ENCODE peak calls at places on chromosomes 5 and 9, in six cellular contexts. One of them, this sample, is unnamed.

GRCh38 chr9:133429641-133430161 is 7.5 kb downstream of the ADAMTS13 start:
- DNase-seq in H1: no peak
- DNase-seq in ovary: no peak
- DNase-seq in heart right ventricle: peak; percentile 23
- DNase-seq in effector memory CD4-positive, alpha-beta T cell: no peak
- DNase-seq in IMR-90: peak; percentile 9
- DNase-seq in this sample: no peak

GRCh38 chr5:145062280-145062679 is 772.9 kb downstream of the PRELID2 start:
- DNase-seq in IMR-90: peak; percentile 58
- DNase-seq in heart right ventricle: no peak
- DNase-seq in effector memory CD4-positive, alpha-beta T cell: no peak
- DNase-seq in H1: no peak
- DNase-seq in ovary: no peak
- DNase-seq in this sample: no peak

GRCh38 chr9:5714501-5715401 is 85.8 kb downstream of the RIC1 start:
- DNase-seq in H1: no peak
- DNase-seq in effector memory CD4-positive, alpha-beta T cell: no peak
- DNase-seq in heart right ventricle: no peak
- DNase-seq in ovary: no peak
- DNase-seq in IMR-90: peak; percentile 61
- DNase-seq in this sample: no peak

GRCh38 chr9:99660191-99660636 is 161.5 kb upstream of the NR4A3 start:
- DNase-seq in effector memory CD4-positive, alpha-beta T cell: no peak
- DNase-seq in ovary: no peak
- DNase-seq in IMR-90: no peak
- DNase-seq in heart right ventricle: peak; percentile 4
- DNase-seq in H1: no peak
- DNase-seq in this sample: no peak

GRCh38 chr9:118455781-118456180 is 751.6 kb downstream of the TLR4 start:
- DNase-seq in H1: no peak
- DNase-seq in effector memory CD4-positive, alpha-beta T cell: no peak
- DNase-seq in ovary: no peak
- DNase-seq in heart right ventricle: no peak
- DNase-seq in IMR-90: no peak
- DNase-seq in this sample: no peak

GRCh38 chr9:126626117-126627022 is 12.6 kb downstream of the LMX1B start:
- DNase-seq in H1: no peak
- DNase-seq in IMR-90: no peak
- DNase-seq in ovary: no peak
- DNase-seq in effector memory CD4-positive, alpha-beta T cell: no peak
- DNase-seq in heart right ventricle: no peak
- DNase-seq in this sample: no peak

GRCh38 chr5:16593013-16593412 is 23.8 kb downstream of the RETREG1 start:
- DNase-seq in H1: no peak
- DNase-seq in IMR-90: no peak
- DNase-seq in ovary: no peak
- DNase-seq in effector memory CD4-positive, alpha-beta T cell: no peak
- DNase-seq in heart right ventricle: no peak
- DNase-seq in this sample: no peak

GRCh38 chr9:93043122-93043521 is 15.4 kb upstream of the SUSD3 start:
- DNase-seq in H1: no peak
- DNase-seq in heart right ventricle: no peak
- DNase-seq in ovary: no peak
- DNase-seq in IMR-90: no peak
- DNase-seq in effector memory CD4-positive, alpha-beta T cell: no peak
- DNase-seq in this sample: no peak

GRCh38 chr5:167578977-167579700 is 712.3 kb upstream of the WWC1 start:
- DNase-seq in ovary: no peak
- DNase-seq in H1: no peak
- DNase-seq in heart right ventricle: no peak
- DNase-seq in effector memory CD4-positive, alpha-beta T cell: no peak
- DNase-seq in IMR-90: peak; percentile 59
- DNase-seq in this sample: no peak

GRCh38 chr9:14909631-14910177 is 524 bp downstream of the FREM1 start:
- DNase-seq in IMR-90: no peak
- DNase-seq in ovary: no peak
- DNase-seq in H1: no peak
- DNase-seq in heart right ventricle: no peak
- DNase-seq in effector memory CD4-positive, alpha-beta T cell: no peak
- DNase-seq in this sample: peak; percentile 16

GRCh38 chr5:62720036-62720441 is 141.4 kb downstream of the LRRC70 start:
- DNase-seq in IMR-90: peak; percentile 21
- DNase-seq in effector memory CD4-positive, alpha-beta T cell: no peak
- DNase-seq in H1: peak; percentile 25
- DNase-seq in ovary: no peak
- DNase-seq in heart right ventricle: no peak
- DNase-seq in this sample: no peak

GRCh38 chr9:89888677-89889076 is 283.9 kb downstream of the GADD45G start:
- DNase-seq in heart right ventricle: no peak
- DNase-seq in IMR-90: no peak
- DNase-seq in ovary: no peak
- DNase-seq in H1: no peak
- DNase-seq in effector memory CD4-positive, alpha-beta T cell: no peak
- DNase-seq in this sample: no peak

GRCh38 chr5:112569596-112569995 is 150.5 kb upstream of the EPB41L4A start:
- DNase-seq in IMR-90: no peak
- DNase-seq in ovary: no peak
- DNase-seq in H1: no peak
- DNase-seq in heart right ventricle: no peak
- DNase-seq in effector memory CD4-positive, alpha-beta T cell: no peak
- DNase-seq in this sample: no peak

GRCh38 chr5:54825005-54825404 is 160.4 kb downstream of the ESM1 start:
- DNase-seq in effector memory CD4-positive, alpha-beta T cell: no peak
- DNase-seq in heart right ventricle: no peak
- DNase-seq in H1: no peak
- DNase-seq in IMR-90: peak; percentile 81
- DNase-seq in ovary: no peak
- DNase-seq in this sample: no peak

GRCh38 chr9:4097991-4098390 is 201.9 kb downstream of the GLIS3 start:
- DNase-seq in ovary: no peak
- DNase-seq in IMR-90: no peak
- DNase-seq in H1: no peak
- DNase-seq in effector memory CD4-positive, alpha-beta T cell: no peak
- DNase-seq in heart right ventricle: no peak
- DNase-seq in this sample: no peak

GRCh38 chr9:68706579-68707201 is 1.6 kb downstream of the PIP5K1B start:
- DNase-seq in effector memory CD4-positive, alpha-beta T cell: no peak
- DNase-seq in heart right ventricle: no peak
- DNase-seq in H1: no peak
- DNase-seq in IMR-90: no peak
- DNase-seq in ovary: no peak
- DNase-seq in this sample: no peak

GRCh38 chr9:111919875-111920274 is 23.3 kb downstream of the UGCG start:
- DNase-seq in heart right ventricle: no peak
- DNase-seq in ovary: no peak
- DNase-seq in H1: no peak
- DNase-seq in effector memory CD4-positive, alpha-beta T cell: no peak
- DNase-seq in IMR-90: no peak
- DNase-seq in this sample: no peak

GRCh38 chr5:146662229-146662628 is 146.2 kb upstream of the GPR151 start:
- DNase-seq in IMR-90: no peak
- DNase-seq in H1: no peak
- DNase-seq in ovary: no peak
- DNase-seq in effector memory CD4-positive, alpha-beta T cell: no peak
- DNase-seq in heart right ventricle: no peak
- DNase-seq in this sample: peak; percentile 46

GRCh38 chr5:14165375-14166091 is 22.4 kb downstream of the TRIO start:
- DNase-seq in IMR-90: peak; percentile 95
- DNase-seq in effector memory CD4-positive, alpha-beta T cell: no peak
- DNase-seq in H1: no peak
- DNase-seq in ovary: no peak
- DNase-seq in heart right ventricle: no peak
- DNase-seq in this sample: peak; percentile 70

GRCh38 chr5:56340196-56340980 is 107.3 kb upstream of the ANKRD55 start:
- DNase-seq in ovary: no peak
- DNase-seq in IMR-90: peak; percentile 63
- DNase-seq in heart right ventricle: no peak
- DNase-seq in effector memory CD4-positive, alpha-beta T cell: no peak
- DNase-seq in H1: no peak
- DNase-seq in this sample: no peak

GRCh38 chr5:56337715-56338319 is 104.7 kb upstream of the ANKRD55 start:
- DNase-seq in ovary: no peak
- DNase-seq in H1: no peak
- DNase-seq in effector memory CD4-positive, alpha-beta T cell: no peak
- DNase-seq in heart right ventricle: no peak
- DNase-seq in IMR-90: no peak
- DNase-seq in this sample: no peak

GRCh38 chr5:56343988-56344387 is 110.9 kb upstream of the ANKRD55 start:
- DNase-seq in heart right ventricle: no peak
- DNase-seq in ovary: no peak
- DNase-seq in effector memory CD4-positive, alpha-beta T cell: no peak
- DNase-seq in H1: no peak
- DNase-seq in IMR-90: no peak
- DNase-seq in this sample: no peak

GRCh38 chr5:56342612-56343011 is 109.5 kb upstream of the ANKRD55 start:
- DNase-seq in IMR-90: no peak
- DNase-seq in heart right ventricle: no peak
- DNase-seq in effector memory CD4-positive, alpha-beta T cell: no peak
- DNase-seq in H1: no peak
- DNase-seq in ovary: no peak
- DNase-seq in this sample: no peak

DNA sequence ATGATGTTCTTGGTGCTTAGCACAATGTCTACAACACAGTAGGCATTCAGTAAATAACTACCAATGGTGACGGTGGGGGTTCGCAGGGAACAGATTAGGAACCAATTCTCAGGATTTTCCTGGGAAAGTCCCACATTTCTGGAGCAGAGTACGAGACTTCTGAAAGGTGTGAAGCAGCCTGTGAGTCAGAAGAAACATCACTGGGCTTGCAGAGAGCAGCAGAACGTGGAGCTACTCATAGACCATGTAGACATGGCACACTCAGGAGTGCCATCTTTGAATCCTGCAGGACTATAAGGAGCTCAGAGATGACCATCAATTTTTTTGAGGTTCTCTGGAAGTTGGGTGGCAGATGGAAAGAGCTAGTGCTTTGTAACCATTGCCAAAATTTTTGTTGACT is 106.6 kb upstream of the ANKRD55 start:
- DNase-seq in H1: no peak
- DNase-seq in heart right ventricle: no peak
- DNase-seq in effector memory CD4-positive, alpha-beta T cell: no peak
- DNase-seq in IMR-90: peak; percentile 46
- DNase-seq in ovary: no peak
- DNase-seq in this sample: no peak
- H3K27ac ChIP-seq in H1: no peak overlapping the region
- H3K27ac ChIP-seq in heart right ventricle: no peak overlapping the region
- H3K27ac ChIP-seq in effector memory CD4-positive, alpha-beta T cell: no peak overlapping the region
- H3K27ac ChIP-seq in IMR-90: peak overlapping the region; percentile 40
- H3K27ac ChIP-seq in ovary: no peak overlapping the region
- H3K27ac ChIP-seq in this sample: no peak overlapping the region

GRCh38 chr9:21974230-21974541 is 20.0 kb downstream of the CDKN2A start:
- DNase-seq in heart right ventricle: no peak
- DNase-seq in ovary: no peak
- DNase-seq in effector memory CD4-positive, alpha-beta T cell: no peak
- DNase-seq in H1: no peak
- DNase-seq in IMR-90: no peak
- DNase-seq in this sample: no peak
- H3K4me3 ChIP-seq in heart right ventricle: peak overlapping the region; percentile 50
- H3K4me3 ChIP-seq in ovary: no peak overlapping the region
- H3K4me3 ChIP-seq in effector memory CD4-positive, alpha-beta T cell: peak overlapping the region; percentile 43
- H3K4me3 ChIP-seq in H1: peak overlapping the region; percentile 41
- H3K4me3 ChIP-seq in IMR-90: peak overlapping the region; percentile 75
- H3K4me3 ChIP-seq in this sample: peak overlapping the region; percentile 75

GRCh38 chr5:66710557-66710956 is 114.4 kb downstream of the MAST4 start:
- DNase-seq in H1: no peak
- DNase-seq in IMR-90: peak; percentile 4
- DNase-seq in effector memory CD4-positive, alpha-beta T cell: no peak
- DNase-seq in ovary: peak; percentile 74
- DNase-seq in heart right ventricle: no peak
- DNase-seq in this sample: no peak
- H3K27me3 ChIP-seq in H1: peaks cover 16% of the 10 kb centered on the region
- H3K27me3 ChIP-seq in IMR-90: no peaks in the 10 kb centered on the region
- H3K27me3 ChIP-seq in effector memory CD4-positive, alpha-beta T cell: no peaks in the 10 kb centered on the region
- H3K27me3 ChIP-seq in ovary: no peaks in the 10 kb centered on the region
- H3K27me3 ChIP-seq in heart right ventricle: no peaks in the 10 kb centered on the region
- H3K27me3 ChIP-seq in this sample: no peaks in the 10 kb centered on the region

DNA sequence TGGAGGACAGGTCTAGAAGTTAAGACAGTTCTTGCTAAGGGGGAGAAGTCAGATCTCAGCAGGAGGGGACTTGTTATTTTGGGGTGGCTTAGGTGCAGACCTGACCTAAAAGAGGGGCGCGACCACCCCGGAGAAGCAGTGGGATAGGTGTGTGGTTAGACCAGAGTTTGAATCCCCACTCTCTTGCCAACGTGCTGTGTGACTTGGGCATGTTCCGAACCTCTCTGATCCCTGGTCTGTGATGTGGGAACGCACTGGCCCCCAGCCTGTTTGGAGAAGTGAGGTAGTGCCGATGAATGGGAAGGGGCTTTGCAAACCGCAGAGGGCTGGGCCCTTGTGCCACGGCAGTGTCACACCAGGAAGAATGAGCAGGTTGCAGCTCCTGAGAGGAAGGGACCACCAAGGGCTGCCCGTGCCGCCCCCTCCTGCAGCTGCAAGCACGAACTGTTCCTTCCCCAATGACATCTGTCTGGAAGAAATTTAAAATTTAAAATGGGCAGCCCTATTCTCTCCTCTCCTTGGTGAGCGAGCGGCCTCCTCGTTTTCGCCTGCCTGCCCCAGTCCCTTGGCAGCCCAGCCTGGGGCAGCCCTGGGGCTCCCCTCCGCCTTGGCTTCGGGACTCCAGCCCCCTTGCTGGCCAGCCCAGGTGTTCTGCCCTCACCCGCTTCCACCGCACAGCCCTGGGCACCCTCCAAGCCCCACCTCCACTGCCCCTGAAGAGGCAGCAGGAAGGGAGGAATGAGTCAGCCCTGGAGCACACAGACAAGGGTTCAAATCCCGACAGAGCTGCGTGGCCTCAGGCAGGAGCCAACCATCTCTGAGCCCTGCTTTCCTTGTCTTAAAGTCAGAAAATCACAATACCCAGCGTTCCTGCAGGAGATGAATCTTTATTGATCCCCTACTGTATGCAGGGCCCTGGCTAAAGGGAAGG is 1.6 kb downstream of the FIBCD1 start:
- DNase-seq in IMR-90: no peak
- DNase-seq in H1: no peak
- DNase-seq in heart right ventricle: no peak
- DNase-seq in ovary: no peak
- DNase-seq in effector memory CD4-positive, alpha-beta T cell: no peak
- DNase-seq in this sample: no peak
- H3K27ac ChIP-seq in IMR-90: no peak overlapping the region
- H3K27ac ChIP-seq in H1: no peak overlapping the region
- H3K27ac ChIP-seq in heart right ventricle: no peak overlapping the region
- H3K27ac ChIP-seq in ovary: no peak overlapping the region
- H3K27ac ChIP-seq in effector memory CD4-positive, alpha-beta T cell: no peak overlapping the region
- H3K27ac ChIP-seq in this sample: no peak overlapping the region